ENCODE peak calls at places on chromosomes 6 and 20, in seven cellular contexts. K is OCI-LY7; P is kidney; F is CD4-positive, CD25-positive, alpha-beta regulatory T cell; W is SJSA1; Q is IMR-90; B is hepatocyte. I is an unnamed sample. For H3K4me1, the result is how much of the 10 kb centered on the place peaks cover.

GRCh38 chr6:151112130-151112529 is 127.6 kb upstream of the AKAP12 start:
- DNase-seq in K (no peak), P (no peak), F (no peak), W (no peak), Q (no peak), B (no peak), I (no peak)

GRCh38 chr6:17311595-17312311 is 30.6 kb downstream of the RBM24 start:
- DNase-seq in K (no peak), P (no peak), F (no peak), W (no peak), Q (peak), B (peak), I (no peak)

GRCh38 chr6:157317129-157317814 is 6.0 kb downstream of the TMEM242 start:
- DNase-seq in K (no peak), P (no peak), F (no peak), W (peak), Q (peak), B (peak), I (no peak)

GRCh38 chr20:13220857-13221297 is at the start of gene ISM1:
- DNase-seq in K (no peak), P (peak), F (no peak), W (no peak), Q (no peak), B (peak), I (peak)

GRCh38 chr6:39088331-39088730 is 26.7 kb downstream of the SAYSD1 start:
- DNase-seq in K (peak), P (no peak), F (no peak), W (no peak), Q (peak), B (peak), I (peak)

GRCh38 chr6:89411019-89411268 is 1.1 kb downstream of the RRAGD start:
- DNase-seq in K (peak), P (no peak), F (peak), W (no peak), Q (no peak), B (peak), I (no peak)

GRCh38 chr6:159301277-159301676 is 132.1 kb downstream of the FNDC1 start:
- DNase-seq in K (no peak), P (no peak), F (no peak), W (no peak), Q (no peak), B (no peak), I (no peak)

GRCh38 chr20:35311409-35311808 is 19.2 kb upstream of the FAM83C start:
- DNase-seq in K (no peak), P (no peak), F (no peak), W (peak), Q (peak), B (no peak), I (no peak)

DNA sequence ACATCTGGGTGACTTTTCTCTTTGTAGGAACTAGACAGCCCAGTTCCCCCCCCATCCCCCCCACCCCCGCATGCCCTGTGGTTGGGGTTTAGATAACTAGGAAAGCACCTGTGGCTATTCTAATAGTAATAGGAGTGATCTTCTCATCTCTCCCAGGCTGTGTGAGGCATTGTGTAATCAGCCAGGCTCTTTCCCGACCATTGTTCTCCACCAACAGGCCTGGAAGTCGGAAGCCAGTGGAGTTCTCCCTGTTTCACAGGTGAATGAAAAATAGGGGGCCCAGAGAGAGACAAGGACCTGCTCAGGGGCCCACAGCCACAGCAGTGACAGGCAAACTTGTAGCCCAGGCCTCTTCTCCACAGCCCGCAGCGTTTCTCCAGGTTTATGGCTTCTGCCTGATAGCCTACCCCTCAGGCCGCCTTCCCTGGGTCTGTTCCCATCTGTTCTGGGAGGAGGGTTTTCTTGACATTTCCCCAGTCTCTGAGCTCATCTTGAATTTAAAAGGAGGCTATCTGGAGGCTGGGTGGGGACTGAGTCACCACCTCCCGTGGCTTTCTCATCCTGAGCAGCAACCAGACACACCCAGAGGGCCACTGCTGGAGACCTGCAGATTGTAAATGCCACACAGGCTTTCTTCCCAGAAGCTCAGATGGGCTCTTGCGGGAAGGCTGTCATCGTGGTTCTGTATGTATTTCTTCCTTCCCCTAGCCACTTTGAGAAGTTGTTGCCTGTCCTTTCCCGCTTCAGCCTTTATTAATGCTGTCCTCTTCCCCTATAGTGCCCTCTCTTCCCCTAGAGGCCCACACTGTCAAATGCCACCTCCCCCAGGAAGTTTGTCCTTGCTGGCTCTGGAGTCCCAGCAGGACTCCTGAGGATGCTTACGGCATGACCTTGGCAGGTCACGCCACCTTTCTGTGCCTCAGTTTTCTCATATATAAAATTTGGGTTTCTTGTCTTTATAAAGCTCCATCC is 75.9 kb upstream of the MYL9 start:
- DNase-seq in K (no peak), P (no peak), F (no peak), W (peak), Q (peak), B (peak), I (peak)
- H3K4me1 ChIP-seq in K (half or more), P (under half), F (half or more), W (half or more), Q (under half), B (half or more), I (under half)

GRCh38 chr6:134577998-134578397 is 260.1 kb upstream of the SGK1 start:
- DNase-seq in K (no peak), P (no peak), F (no peak), W (no peak), Q (peak), B (no peak), I (no peak)
- H3K4me1 ChIP-seq in K (under half), P (under half), F (under half), W (under half), Q (under half), B (under half), I (under half)

GRCh38 chr6:6746334-6746969 is 157.9 kb downstream of the LY86 start:
- DNase-seq in K (no peak), P (no peak), F (no peak), W (no peak), Q (peak), B (no peak), I (no peak)

GRCh38 chr6:6742535-6742934 is 154.0 kb downstream of the LY86 start:
- DNase-seq in K (no peak), P (no peak), F (no peak), W (no peak), Q (no peak), B (no peak), I (no peak)

GRCh38 chr6:6746970-6747338 is 158.4 kb downstream of the LY86 start:
- DNase-seq in K (no peak), P (no peak), F (no peak), W (no peak), Q (no peak), B (no peak), I (no peak)

GRCh38 chr6:6747371-6747770 is 158.9 kb downstream of the LY86 start:
- DNase-seq in K (no peak), P (no peak), F (no peak), W (no peak), Q (no peak), B (no peak), I (no peak)

DNA sequence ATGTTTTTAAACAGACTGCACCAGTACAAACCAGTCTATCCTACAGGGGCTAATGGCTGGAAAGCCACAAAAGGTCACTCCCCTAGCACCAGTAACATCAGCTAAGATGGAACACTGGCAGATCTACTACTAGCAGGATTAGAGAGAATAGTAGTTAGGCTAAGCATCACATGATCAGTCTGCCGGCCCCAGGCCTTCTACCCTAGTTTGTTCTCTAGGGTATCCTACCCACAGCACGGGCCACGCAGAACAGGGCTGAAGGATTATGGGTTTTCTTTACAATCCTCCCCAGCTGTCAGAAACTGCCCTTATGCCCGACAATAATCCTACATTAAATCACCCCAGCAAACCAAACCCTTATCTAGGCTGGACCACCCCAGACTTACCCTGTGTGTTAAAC is 156.0 kb downstream of the LY86 start:
- DNase-seq in K (no peak), P (no peak), F (no peak), W (no peak), Q (no peak), B (no peak), I (no peak)
- H3K4me1 ChIP-seq in K (under half), P (under half), F (under half), W (under half), Q (under half), B (under half), I (under half)

DNA sequence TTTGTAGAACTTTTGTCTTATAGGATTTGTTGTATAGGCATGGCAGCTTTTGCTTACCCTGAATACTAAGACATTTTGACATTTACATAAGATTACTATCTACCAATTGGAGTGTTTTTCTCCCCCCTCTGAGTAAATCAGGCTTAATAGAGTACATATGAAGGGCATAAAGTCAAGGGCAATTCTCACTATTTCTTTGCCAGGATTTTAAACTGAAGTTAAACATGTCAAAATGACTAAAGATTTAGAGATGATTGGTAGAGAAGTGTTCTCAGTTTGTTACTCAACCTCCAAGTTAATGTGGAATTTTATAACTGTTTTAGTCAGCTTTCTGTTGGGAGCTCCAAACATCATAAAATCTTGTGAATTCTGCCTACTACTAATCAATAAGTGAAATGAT is 157.8 kb downstream of the CDKAL1 start:
- DNase-seq in K (no peak), P (no peak), F (no peak), W (no peak), Q (no peak), B (no peak), I (no peak)
- H3K4me1 ChIP-seq in K (under half), P (under half), F (under half), W (under half), Q (under half), B (under half), I (under half)

GRCh38 chr20:47319517-47320252 is 36.8 kb downstream of the ZMYND8 start:
- DNase-seq in K (no peak), P (peak), F (no peak), W (no peak), Q (peak), B (peak), I (peak)
- H3K4me1 ChIP-seq in K (under half), P (half or more), F (under half), W (half or more), Q (under half), B (half or more), I (under half)

GRCh38 chr6:125197795-125198269 is 44.3 kb downstream of the TPD52L1 start:
- DNase-seq in K (no peak), P (peak), F (no peak), W (no peak), Q (peak), B (peak), I (peak)

GRCh38 chr6:125196613-125197012 is 43.0 kb downstream of the TPD52L1 start:
- DNase-seq in K (no peak), P (no peak), F (no peak), W (no peak), Q (no peak), B (no peak), I (no peak)

GRCh38 chr6:125195526-125195925 is 42.0 kb downstream of the TPD52L1 start:
- DNase-seq in K (no peak), P (no peak), F (no peak), W (no peak), Q (no peak), B (no peak), I (no peak)

GRCh38 chr6:125200986-125201385 is 47.4 kb downstream of the TPD52L1 start:
- DNase-seq in K (no peak), P (no peak), F (no peak), W (no peak), Q (no peak), B (no peak), I (no peak)

DNA sequence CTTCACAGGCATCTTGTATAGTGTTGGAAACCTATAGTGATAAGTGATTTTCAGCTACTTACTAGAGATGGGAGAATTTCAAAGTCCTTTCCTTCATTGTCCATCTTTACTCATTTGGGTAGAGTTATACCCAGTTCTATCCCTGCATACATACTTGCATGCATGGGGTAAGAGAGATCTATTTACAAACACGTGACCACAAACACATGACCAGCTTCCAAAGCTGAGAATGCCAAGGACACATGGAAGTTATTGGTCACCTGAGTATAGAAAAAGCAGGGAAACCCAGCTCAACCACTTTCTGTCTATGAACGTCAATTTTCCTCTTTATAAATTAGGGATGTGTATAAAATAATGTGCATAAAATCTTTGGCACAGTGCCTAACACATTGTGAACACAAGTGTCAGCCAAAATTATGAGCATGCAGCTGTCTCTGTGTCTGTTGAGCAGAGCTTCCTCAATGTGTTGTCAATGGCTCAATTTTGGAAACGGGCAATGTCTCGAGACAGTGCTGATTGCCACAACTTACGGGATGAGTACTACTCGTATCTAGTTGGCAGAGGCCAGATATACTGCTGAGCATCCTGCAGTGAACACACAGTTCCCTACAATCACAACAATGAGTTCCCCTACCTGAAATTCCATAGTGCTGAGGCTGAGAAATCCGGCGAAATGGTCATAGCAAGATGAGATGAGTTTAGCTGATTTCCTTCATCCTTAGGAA is 44.9 kb downstream of the TPD52L1 start:
- DNase-seq in K (no peak), P (no peak), F (no peak), W (no peak), Q (no peak), B (no peak), I (no peak)
- H3K4me1 ChIP-seq in K (under half), P (under half), F (under half), W (under half), Q (under half), B (under half), I (under half)

DNA sequence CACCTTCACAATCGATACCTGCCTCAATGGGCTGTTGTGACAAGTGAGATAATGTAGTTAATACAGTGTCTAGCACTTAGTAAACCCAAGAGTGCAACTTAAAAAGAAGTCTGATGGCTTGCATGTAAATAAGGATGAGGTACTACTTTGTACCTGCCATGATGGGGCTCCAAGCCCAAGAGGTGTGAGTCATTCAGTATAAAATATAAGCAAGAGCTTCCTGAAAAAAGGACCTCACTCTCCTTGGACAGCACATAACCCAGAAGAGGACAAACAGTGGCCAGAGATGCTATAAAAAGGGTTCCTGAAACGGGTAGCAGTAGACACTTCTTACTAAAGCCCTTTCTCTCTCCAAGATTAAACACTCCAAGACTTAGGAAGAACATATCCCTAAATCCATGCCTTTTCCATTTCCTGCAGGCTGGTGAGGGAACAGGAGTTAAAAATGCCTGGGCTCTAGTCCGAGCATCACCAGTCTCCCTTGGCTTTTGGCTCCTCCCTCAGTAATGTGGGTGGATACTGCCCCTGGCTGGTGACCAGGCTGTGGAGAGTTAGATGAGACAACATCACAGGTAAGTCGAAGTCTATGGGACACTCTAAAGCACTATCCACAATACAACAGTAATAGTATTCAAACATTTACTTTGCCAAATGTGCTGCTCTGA is 4.2 kb downstream of the UBE2V1 start:
- DNase-seq in K (no peak), P (no peak), F (no peak), W (no peak), Q (no peak), B (no peak), I (no peak)
- H3K4me1 ChIP-seq in K (under half), P (under half), F (half or more), W (half or more), Q (under half), B (under half), I (under half)